ENCODE peak calls at places on chromosomes 2 and 18, in six cellular contexts. R, D, H, A, F and L are unnamed samples.

GRCh38 chr2:75277111-75277510 is 77.8 kb upstream of the TACR1 start:
- DNase-seq in D (no peak), A (no peak), R (no peak), H (no peak), F (no peak), L (no peak)

GRCh38 chr2:237533668-237534138 is 32.7 kb upstream of the PRLH start:
- DNase-seq in F (no peak), D (no peak), R (no peak), A (no peak), H (peak; percentile 98), L (no peak)

GRCh38 chr18:55582325-55582724 is 5.7 kb downstream of the TCF4 start:
- DNase-seq in A (peak; percentile 56), D (no peak), H (no peak), F (no peak), R (no peak), L (no peak)

GRCh38 chr2:236762628-236763027 is 193.0 kb downstream of the ACKR3 start:
- DNase-seq in A (no peak), F (no peak), R (no peak), D (no peak), H (no peak), L (no peak)

GRCh38 chr2:178152033-178152432 is 39.8 kb downstream of the RBM45 start:
- DNase-seq in D (no peak), A (no peak), F (no peak), H (no peak), R (no peak), L (peak; percentile 24)

GRCh38 chr2:29253026-29253425 is 137.8 kb downstream of the CLIP4 start:
- DNase-seq in A (no peak), D (no peak), R (no peak), F (no peak), H (peak; percentile 87), L (no peak)

GRCh38 chr2:162333968-162334367 is 10.0 kb upstream of the GCA start:
- DNase-seq in F (peak; percentile 26), A (peak; percentile 73), H (no peak), R (no peak), D (no peak), L (no peak)

GRCh38 chr2:40062381-40062780 is 283.3 kb upstream of the THUMPD2 start:
- DNase-seq in H (no peak), R (no peak), F (no peak), D (no peak), A (no peak), L (no peak)

GRCh38 chr2:237165405-237166276 is 80.0 kb downstream of the COPS8 start:
- DNase-seq in A (peak; percentile 81), D (no peak), R (peak; percentile 27), F (no peak), H (no peak), L (peak; percentile 32)

GRCh38 chr2:97095661-97096060 is 979 bp upstream of the FAHD2B start:
- DNase-seq in R (no peak), A (no peak), H (no peak), F (no peak), D (no peak), L (no peak)
- H3K4me3 ChIP-seq in R (no peak overlapping the region), A (peak overlapping the region; percentile 65), H (no peak overlapping the region), F (no peak overlapping the region), D (no peak overlapping the region), L (no peak overlapping the region)

DNA sequence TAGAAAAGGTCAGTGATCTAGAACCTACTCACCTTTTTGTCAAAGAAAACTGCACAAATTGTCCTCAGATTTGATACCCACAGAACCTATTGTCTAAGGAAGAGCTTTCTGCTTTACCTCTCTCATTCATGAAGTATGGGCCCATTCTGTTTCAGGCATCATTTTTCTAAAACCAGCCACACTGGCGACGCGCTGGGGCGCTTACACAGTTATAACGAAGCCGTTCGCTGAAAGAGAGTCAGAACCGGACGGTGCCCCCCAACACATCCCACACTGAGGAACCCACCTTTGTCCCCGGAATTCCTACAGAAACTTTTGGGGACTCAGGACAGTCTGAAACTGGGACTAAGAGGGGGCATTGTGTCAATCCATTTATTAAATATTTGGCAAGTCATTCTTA is 206.3 kb upstream of the HAAO start:
- DNase-seq in D (no peak), R (no peak), H (no peak), A (peak; percentile 18), F (no peak), L (no peak)
- H3K27ac ChIP-seq in D (peak overlapping the region; percentile 60), R (no peak overlapping the region), H (no peak overlapping the region), A (no peak overlapping the region), F (no peak overlapping the region), L (no peak overlapping the region)

GRCh38 chr2:207095963-207096362 is 69.8 kb downstream of the KLF7 start:
- DNase-seq in F (no peak), H (no peak), R (no peak), D (no peak), A (no peak), L (no peak)

GRCh38 chr2:207091175-207091574 is 74.6 kb downstream of the KLF7 start:
- DNase-seq in F (no peak), H (no peak), R (no peak), D (no peak), A (no peak), L (no peak)

GRCh38 chr2:207092803-207093202 is 72.9 kb downstream of the KLF7 start:
- DNase-seq in H (no peak), F (no peak), R (no peak), A (no peak), D (no peak), L (no peak)

GRCh38 chr2:207091928-207092327 is 73.8 kb downstream of the KLF7 start:
- DNase-seq in A (no peak), R (no peak), D (no peak), F (no peak), H (no peak), L (no peak)

GRCh38 chr2:207093234-207093633 is 72.5 kb downstream of the KLF7 start:
- DNase-seq in F (no peak), D (no peak), R (no peak), H (no peak), A (peak; percentile 65), L (no peak)
- H3K4me3 ChIP-seq in F (no peak overlapping the region), D (no peak overlapping the region), R (no peak overlapping the region), H (no peak overlapping the region), A (no peak overlapping the region), L (no peak overlapping the region)

GRCh38 chr2:23600336-23600735 is 215.4 kb downstream of the KLHL29 start:
- DNase-seq in H (no peak), F (no peak), D (no peak), A (no peak), R (no peak), L (no peak)
- H3K27ac ChIP-seq in H (no peak overlapping the region), F (no peak overlapping the region), D (no peak overlapping the region), A (no peak overlapping the region), R (no peak overlapping the region), L (no peak overlapping the region)

GRCh38 chr2:14355102-14355501 is 277.4 kb upstream of the LRATD1 start:
- DNase-seq in F (no peak), A (no peak), D (no peak), R (no peak), H (no peak), L (no peak)

GRCh38 chr2:14354231-14354630 is 278.3 kb upstream of the LRATD1 start:
- DNase-seq in A (no peak), R (no peak), H (no peak), D (no peak), F (no peak), L (no peak)

GRCh38 chr2:14350856-14351255 is 281.7 kb upstream of the LRATD1 start:
- DNase-seq in D (no peak), A (no peak), R (no peak), H (no peak), F (no peak), L (no peak)

GRCh38 chr2:14348247-14348646 is 284.3 kb upstream of the LRATD1 start:
- DNase-seq in F (no peak), R (no peak), D (no peak), H (no peak), A (no peak), L (no peak)

DNA sequence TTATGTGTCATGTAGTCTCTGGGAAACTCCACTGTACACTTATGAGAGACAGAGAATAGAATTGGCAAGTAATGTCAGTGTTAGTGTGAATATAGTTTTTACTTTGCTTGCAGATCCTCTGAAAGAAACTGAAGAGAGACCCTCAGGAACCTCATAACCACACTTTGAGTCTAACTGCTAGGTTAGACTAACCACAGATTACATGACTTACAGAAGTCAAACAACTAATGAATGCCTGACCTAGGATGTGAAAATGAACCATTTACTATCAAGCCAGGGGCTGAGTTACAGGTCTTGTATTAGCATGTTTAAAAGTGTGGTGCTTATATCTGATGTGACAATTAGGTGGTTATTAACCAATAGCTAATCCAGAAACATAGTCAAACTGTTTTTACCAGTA is 280.4 kb upstream of the LRATD1 start:
- DNase-seq in H (no peak), D (no peak), A (no peak), F (no peak), R (no peak), L (no peak)
- H3K4me3 ChIP-seq in H (no peak overlapping the region), D (no peak overlapping the region), A (no peak overlapping the region), F (no peak overlapping the region), R (no peak overlapping the region), L (no peak overlapping the region)